ENCODE peak calls at places on chromosomes 4 and X, in seven cellular contexts. One of them, this sample, is unnamed.

GRCh38 chrX:134423606-134424005 is 36.4 kb upstream of the HPRT1 start:
- DNase-seq in dermis microvascular lymphatic vessel endothelial cell: peak
- DNase-seq in NCI-H2171 treated with DMSO at 0.1 percent for 48 hours: peak
- DNase-seq in activated B cell treated with CpG ODN at 0.5 μM for 24 hours: no peak
- DNase-seq in stimulated activated CD4-positive, alpha-beta T cell treated with anti-CD3 and anti-CD28 coated beads, TNF-alpha, amount 100 ng/mL, for 4 hours: no peak
- DNase-seq in GM12865: peak
- DNase-seq in T-helper 9 cell: no peak
- DNase-seq in this sample: no peak

GRCh38 chr4:183541081-183542045 is 36.5 kb downstream of the ING2 start:
- DNase-seq in dermis microvascular lymphatic vessel endothelial cell: no peak
- DNase-seq in NCI-H2171 treated with DMSO at 0.1 percent for 48 hours: no peak
- DNase-seq in activated B cell treated with CpG ODN at 0.5 μM for 24 hours: no peak
- DNase-seq in stimulated activated CD4-positive, alpha-beta T cell treated with anti-CD3 and anti-CD28 coated beads, TNF-alpha, amount 100 ng/mL, for 4 hours: no peak
- DNase-seq in GM12865: no peak
- DNase-seq in T-helper 9 cell: no peak
- DNase-seq in this sample: no peak

GRCh38 chr4:153222162-153222789 is 18.0 kb downstream of the TRIM2 start:
- DNase-seq in dermis microvascular lymphatic vessel endothelial cell: peak
- DNase-seq in NCI-H2171 treated with DMSO at 0.1 percent for 48 hours: peak
- DNase-seq in activated B cell treated with CpG ODN at 0.5 μM for 24 hours: peak
- DNase-seq in stimulated activated CD4-positive, alpha-beta T cell treated with anti-CD3 and anti-CD28 coated beads, TNF-alpha, amount 100 ng/mL, for 4 hours: peak
- DNase-seq in GM12865: peak
- DNase-seq in T-helper 9 cell: peak
- DNase-seq in this sample: peak

GRCh38 chr4:53183754-53184153 is 182.1 kb downstream of the SCFD2 start:
- DNase-seq in dermis microvascular lymphatic vessel endothelial cell: no peak
- DNase-seq in NCI-H2171 treated with DMSO at 0.1 percent for 48 hours: no peak
- DNase-seq in activated B cell treated with CpG ODN at 0.5 μM for 24 hours: no peak
- DNase-seq in stimulated activated CD4-positive, alpha-beta T cell treated with anti-CD3 and anti-CD28 coated beads, TNF-alpha, amount 100 ng/mL, for 4 hours: no peak
- DNase-seq in GM12865: no peak
- DNase-seq in T-helper 9 cell: no peak
- DNase-seq in this sample: no peak

GRCh38 chrX:105876658-105877057 is 54.3 kb downstream of the NRK start:
- DNase-seq in dermis microvascular lymphatic vessel endothelial cell: peak
- DNase-seq in NCI-H2171 treated with DMSO at 0.1 percent for 48 hours: peak
- DNase-seq in activated B cell treated with CpG ODN at 0.5 μM for 24 hours: no peak
- DNase-seq in stimulated activated CD4-positive, alpha-beta T cell treated with anti-CD3 and anti-CD28 coated beads, TNF-alpha, amount 100 ng/mL, for 4 hours: no peak
- DNase-seq in GM12865: peak
- DNase-seq in T-helper 9 cell: no peak
- DNase-seq in this sample: no peak

GRCh38 chr4:15779336-15779735 is 1.2 kb downstream of the CD38 start:
- DNase-seq in dermis microvascular lymphatic vessel endothelial cell: peak
- DNase-seq in NCI-H2171 treated with DMSO at 0.1 percent for 48 hours: no peak
- DNase-seq in activated B cell treated with CpG ODN at 0.5 μM for 24 hours: no peak
- DNase-seq in stimulated activated CD4-positive, alpha-beta T cell treated with anti-CD3 and anti-CD28 coated beads, TNF-alpha, amount 100 ng/mL, for 4 hours: no peak
- DNase-seq in GM12865: no peak
- DNase-seq in T-helper 9 cell: no peak
- DNase-seq in this sample: no peak

GRCh38 chrX:148609766-148610698 is 109.6 kb downstream of the AFF2 start:
- DNase-seq in dermis microvascular lymphatic vessel endothelial cell: no peak
- DNase-seq in NCI-H2171 treated with DMSO at 0.1 percent for 48 hours: no peak
- DNase-seq in activated B cell treated with CpG ODN at 0.5 μM for 24 hours: no peak
- DNase-seq in stimulated activated CD4-positive, alpha-beta T cell treated with anti-CD3 and anti-CD28 coated beads, TNF-alpha, amount 100 ng/mL, for 4 hours: no peak
- DNase-seq in GM12865: peak
- DNase-seq in T-helper 9 cell: no peak
- DNase-seq in this sample: no peak

GRCh38 chr4:30754021-30754420 is 33.9 kb downstream of the PCDH7 start:
- DNase-seq in dermis microvascular lymphatic vessel endothelial cell: peak
- DNase-seq in NCI-H2171 treated with DMSO at 0.1 percent for 48 hours: no peak
- DNase-seq in activated B cell treated with CpG ODN at 0.5 μM for 24 hours: no peak
- DNase-seq in stimulated activated CD4-positive, alpha-beta T cell treated with anti-CD3 and anti-CD28 coated beads, TNF-alpha, amount 100 ng/mL, for 4 hours: no peak
- DNase-seq in GM12865: no peak
- DNase-seq in T-helper 9 cell: no peak
- DNase-seq in this sample: no peak

GRCh38 chrX:113644426-113644825 is 803.8 kb upstream of the AMOT start:
- DNase-seq in dermis microvascular lymphatic vessel endothelial cell: no peak
- DNase-seq in NCI-H2171 treated with DMSO at 0.1 percent for 48 hours: no peak
- DNase-seq in activated B cell treated with CpG ODN at 0.5 μM for 24 hours: no peak
- DNase-seq in stimulated activated CD4-positive, alpha-beta T cell treated with anti-CD3 and anti-CD28 coated beads, TNF-alpha, amount 100 ng/mL, for 4 hours: no peak
- DNase-seq in GM12865: no peak
- DNase-seq in T-helper 9 cell: no peak
- DNase-seq in this sample: no peak

GRCh38 chrX:9614016-9614415 is 149.2 kb downstream of the TBL1X start:
- DNase-seq in dermis microvascular lymphatic vessel endothelial cell: no peak
- DNase-seq in NCI-H2171 treated with DMSO at 0.1 percent for 48 hours: no peak
- DNase-seq in activated B cell treated with CpG ODN at 0.5 μM for 24 hours: no peak
- DNase-seq in stimulated activated CD4-positive, alpha-beta T cell treated with anti-CD3 and anti-CD28 coated beads, TNF-alpha, amount 100 ng/mL, for 4 hours: no peak
- DNase-seq in GM12865: no peak
- DNase-seq in T-helper 9 cell: no peak
- DNase-seq in this sample: no peak

GRCh38 chr4:90081432-90082195 is 45.6 kb upstream of the CCSER1 start:
- DNase-seq in dermis microvascular lymphatic vessel endothelial cell: no peak
- DNase-seq in NCI-H2171 treated with DMSO at 0.1 percent for 48 hours: no peak
- DNase-seq in activated B cell treated with CpG ODN at 0.5 μM for 24 hours: no peak
- DNase-seq in stimulated activated CD4-positive, alpha-beta T cell treated with anti-CD3 and anti-CD28 coated beads, TNF-alpha, amount 100 ng/mL, for 4 hours: no peak
- DNase-seq in GM12865: no peak
- DNase-seq in T-helper 9 cell: no peak
- DNase-seq in this sample: no peak

GRCh38 chrX:14027511-14028019 is 2.1 kb downstream of the GEMIN8 start:
- DNase-seq in dermis microvascular lymphatic vessel endothelial cell: peak
- DNase-seq in NCI-H2171 treated with DMSO at 0.1 percent for 48 hours: no peak
- DNase-seq in activated B cell treated with CpG ODN at 0.5 μM for 24 hours: no peak
- DNase-seq in stimulated activated CD4-positive, alpha-beta T cell treated with anti-CD3 and anti-CD28 coated beads, TNF-alpha, amount 100 ng/mL, for 4 hours: no peak
- DNase-seq in GM12865: peak
- DNase-seq in T-helper 9 cell: no peak
- DNase-seq in this sample: no peak

GRCh38 chrX:153922932-153923857 is 2.9 kb downstream of the ARHGAP4 start:
- DNase-seq in dermis microvascular lymphatic vessel endothelial cell: peak
- DNase-seq in NCI-H2171 treated with DMSO at 0.1 percent for 48 hours: peak
- DNase-seq in activated B cell treated with CpG ODN at 0.5 μM for 24 hours: no peak
- DNase-seq in stimulated activated CD4-positive, alpha-beta T cell treated with anti-CD3 and anti-CD28 coated beads, TNF-alpha, amount 100 ng/mL, for 4 hours: no peak
- DNase-seq in GM12865: no peak
- DNase-seq in T-helper 9 cell: no peak
- DNase-seq in this sample: no peak

GRCh38 chrX:129983575-129984131 is 1.2 kb downstream of the BCORL1 start:
- DNase-seq in dermis microvascular lymphatic vessel endothelial cell: peak
- DNase-seq in NCI-H2171 treated with DMSO at 0.1 percent for 48 hours: no peak
- DNase-seq in activated B cell treated with CpG ODN at 0.5 μM for 24 hours: peak
- DNase-seq in stimulated activated CD4-positive, alpha-beta T cell treated with anti-CD3 and anti-CD28 coated beads, TNF-alpha, amount 100 ng/mL, for 4 hours: no peak
- DNase-seq in GM12865: no peak
- DNase-seq in T-helper 9 cell: no peak
- DNase-seq in this sample: no peak

GRCh38 chr4:54189140-54189539 is 40.0 kb upstream of the PDGFRA start:
- DNase-seq in dermis microvascular lymphatic vessel endothelial cell: no peak
- DNase-seq in NCI-H2171 treated with DMSO at 0.1 percent for 48 hours: no peak
- DNase-seq in activated B cell treated with CpG ODN at 0.5 μM for 24 hours: no peak
- DNase-seq in stimulated activated CD4-positive, alpha-beta T cell treated with anti-CD3 and anti-CD28 coated beads, TNF-alpha, amount 100 ng/mL, for 4 hours: no peak
- DNase-seq in GM12865: no peak
- DNase-seq in T-helper 9 cell: no peak
- DNase-seq in this sample: no peak

GRCh38 chrX:76279007-76279406 is 106.1 kb downstream of the PBDC1 start:
- DNase-seq in dermis microvascular lymphatic vessel endothelial cell: peak
- DNase-seq in NCI-H2171 treated with DMSO at 0.1 percent for 48 hours: peak
- DNase-seq in activated B cell treated with CpG ODN at 0.5 μM for 24 hours: no peak
- DNase-seq in stimulated activated CD4-positive, alpha-beta T cell treated with anti-CD3 and anti-CD28 coated beads, TNF-alpha, amount 100 ng/mL, for 4 hours: peak
- DNase-seq in GM12865: peak
- DNase-seq in T-helper 9 cell: peak
- DNase-seq in this sample: peak

GRCh38 chr4:2792711-2793577 is at the start of gene SH3BP2:
- DNase-seq in dermis microvascular lymphatic vessel endothelial cell: peak
- DNase-seq in NCI-H2171 treated with DMSO at 0.1 percent for 48 hours: no peak
- DNase-seq in activated B cell treated with CpG ODN at 0.5 μM for 24 hours: peak
- DNase-seq in stimulated activated CD4-positive, alpha-beta T cell treated with anti-CD3 and anti-CD28 coated beads, TNF-alpha, amount 100 ng/mL, for 4 hours: peak
- DNase-seq in GM12865: peak
- DNase-seq in T-helper 9 cell: peak
- DNase-seq in this sample: peak

GRCh38 chr4:159823743-159824142 is 720.9 kb downstream of the RAPGEF2 start:
- DNase-seq in dermis microvascular lymphatic vessel endothelial cell: no peak
- DNase-seq in NCI-H2171 treated with DMSO at 0.1 percent for 48 hours: no peak
- DNase-seq in activated B cell treated with CpG ODN at 0.5 μM for 24 hours: no peak
- DNase-seq in stimulated activated CD4-positive, alpha-beta T cell treated with anti-CD3 and anti-CD28 coated beads, TNF-alpha, amount 100 ng/mL, for 4 hours: no peak
- DNase-seq in GM12865: no peak
- DNase-seq in T-helper 9 cell: no peak
- DNase-seq in this sample: no peak

GRCh38 chr4:38694330-38694729 is 30.3 kb downstream of the KLF3 start:
- DNase-seq in dermis microvascular lymphatic vessel endothelial cell: no peak
- DNase-seq in NCI-H2171 treated with DMSO at 0.1 percent for 48 hours: no peak
- DNase-seq in activated B cell treated with CpG ODN at 0.5 μM for 24 hours: no peak
- DNase-seq in stimulated activated CD4-positive, alpha-beta T cell treated with anti-CD3 and anti-CD28 coated beads, TNF-alpha, amount 100 ng/mL, for 4 hours: no peak
- DNase-seq in GM12865: no peak
- DNase-seq in T-helper 9 cell: no peak
- DNase-seq in this sample: no peak

GRCh38 chr4:36351082-36351666 is 69.8 kb downstream of the DTHD1 start:
- DNase-seq in dermis microvascular lymphatic vessel endothelial cell: peak
- DNase-seq in NCI-H2171 treated with DMSO at 0.1 percent for 48 hours: peak
- DNase-seq in activated B cell treated with CpG ODN at 0.5 μM for 24 hours: peak
- DNase-seq in stimulated activated CD4-positive, alpha-beta T cell treated with anti-CD3 and anti-CD28 coated beads, TNF-alpha, amount 100 ng/mL, for 4 hours: peak
- DNase-seq in GM12865: peak
- DNase-seq in T-helper 9 cell: peak
- DNase-seq in this sample: peak

GRCh38 chrX:31934842-31935241 is 863.0 kb upstream of the FTHL17 start:
- DNase-seq in dermis microvascular lymphatic vessel endothelial cell: no peak
- DNase-seq in NCI-H2171 treated with DMSO at 0.1 percent for 48 hours: no peak
- DNase-seq in activated B cell treated with CpG ODN at 0.5 μM for 24 hours: no peak
- DNase-seq in stimulated activated CD4-positive, alpha-beta T cell treated with anti-CD3 and anti-CD28 coated beads, TNF-alpha, amount 100 ng/mL, for 4 hours: no peak
- DNase-seq in GM12865: no peak
- DNase-seq in T-helper 9 cell: no peak
- DNase-seq in this sample: no peak

GRCh38 chr4:182806259-182807252 is 110.6 kb downstream of the DCTD start:
- DNase-seq in dermis microvascular lymphatic vessel endothelial cell: peak
- DNase-seq in NCI-H2171 treated with DMSO at 0.1 percent for 48 hours: no peak
- DNase-seq in activated B cell treated with CpG ODN at 0.5 μM for 24 hours: peak
- DNase-seq in stimulated activated CD4-positive, alpha-beta T cell treated with anti-CD3 and anti-CD28 coated beads, TNF-alpha, amount 100 ng/mL, for 4 hours: peak
- DNase-seq in GM12865: peak
- DNase-seq in T-helper 9 cell: peak
- DNase-seq in this sample: peak

GRCh38 chr4:25160714-25161598 is 707 bp upstream of the SEPSECS start:
- DNase-seq in dermis microvascular lymphatic vessel endothelial cell: peak
- DNase-seq in NCI-H2171 treated with DMSO at 0.1 percent for 48 hours: no peak
- DNase-seq in activated B cell treated with CpG ODN at 0.5 μM for 24 hours: no peak
- DNase-seq in stimulated activated CD4-positive, alpha-beta T cell treated with anti-CD3 and anti-CD28 coated beads, TNF-alpha, amount 100 ng/mL, for 4 hours: no peak
- DNase-seq in GM12865: no peak
- DNase-seq in T-helper 9 cell: peak
- DNase-seq in this sample: peak

GRCh38 chrX:149950681-149951080 is 12.4 kb upstream of the EOLA2 start:
- DNase-seq in dermis microvascular lymphatic vessel endothelial cell: peak
- DNase-seq in NCI-H2171 treated with DMSO at 0.1 percent for 48 hours: peak
- DNase-seq in activated B cell treated with CpG ODN at 0.5 μM for 24 hours: no peak
- DNase-seq in stimulated activated CD4-positive, alpha-beta T cell treated with anti-CD3 and anti-CD28 coated beads, TNF-alpha, amount 100 ng/mL, for 4 hours: no peak
- DNase-seq in GM12865: peak
- DNase-seq in T-helper 9 cell: no peak
- DNase-seq in this sample: no peak

GRCh38 chr4:55393461-55394320 is 2.1 kb upstream of the TMEM165 start:
- DNase-seq in dermis microvascular lymphatic vessel endothelial cell: no peak
- DNase-seq in NCI-H2171 treated with DMSO at 0.1 percent for 48 hours: no peak
- DNase-seq in activated B cell treated with CpG ODN at 0.5 μM for 24 hours: no peak
- DNase-seq in stimulated activated CD4-positive, alpha-beta T cell treated with anti-CD3 and anti-CD28 coated beads, TNF-alpha, amount 100 ng/mL, for 4 hours: no peak
- DNase-seq in GM12865: peak
- DNase-seq in T-helper 9 cell: no peak
- DNase-seq in this sample: no peak

GRCh38 chr4:132417220-132417619 is 731.9 kb upstream of the PCDH10 start:
- DNase-seq in dermis microvascular lymphatic vessel endothelial cell: no peak
- DNase-seq in NCI-H2171 treated with DMSO at 0.1 percent for 48 hours: no peak
- DNase-seq in activated B cell treated with CpG ODN at 0.5 μM for 24 hours: no peak
- DNase-seq in stimulated activated CD4-positive, alpha-beta T cell treated with anti-CD3 and anti-CD28 coated beads, TNF-alpha, amount 100 ng/mL, for 4 hours: no peak
- DNase-seq in GM12865: no peak
- DNase-seq in T-helper 9 cell: no peak
- DNase-seq in this sample: no peak

GRCh38 chr4:167232805-167233522 is 1.3 kb downstream of the SPOCK3 start:
- DNase-seq in dermis microvascular lymphatic vessel endothelial cell: no peak
- DNase-seq in NCI-H2171 treated with DMSO at 0.1 percent for 48 hours: no peak
- DNase-seq in activated B cell treated with CpG ODN at 0.5 μM for 24 hours: no peak
- DNase-seq in stimulated activated CD4-positive, alpha-beta T cell treated with anti-CD3 and anti-CD28 coated beads, TNF-alpha, amount 100 ng/mL, for 4 hours: no peak
- DNase-seq in GM12865: no peak
- DNase-seq in T-helper 9 cell: no peak
- DNase-seq in this sample: no peak

GRCh38 chr4:122873752-122874151 is 47.1 kb downstream of the FGF2 start:
- DNase-seq in dermis microvascular lymphatic vessel endothelial cell: peak
- DNase-seq in NCI-H2171 treated with DMSO at 0.1 percent for 48 hours: no peak
- DNase-seq in activated B cell treated with CpG ODN at 0.5 μM for 24 hours: no peak
- DNase-seq in stimulated activated CD4-positive, alpha-beta T cell treated with anti-CD3 and anti-CD28 coated beads, TNF-alpha, amount 100 ng/mL, for 4 hours: no peak
- DNase-seq in GM12865: no peak
- DNase-seq in T-helper 9 cell: no peak
- DNase-seq in this sample: no peak

GRCh38 chrX:103628386-103629290 is at the start of gene TCEAL1:
- DNase-seq in dermis microvascular lymphatic vessel endothelial cell: peak
- DNase-seq in NCI-H2171 treated with DMSO at 0.1 percent for 48 hours: peak
- DNase-seq in activated B cell treated with CpG ODN at 0.5 μM for 24 hours: peak
- DNase-seq in stimulated activated CD4-positive, alpha-beta T cell treated with anti-CD3 and anti-CD28 coated beads, TNF-alpha, amount 100 ng/mL, for 4 hours: no peak
- DNase-seq in GM12865: peak
- DNase-seq in T-helper 9 cell: peak
- DNase-seq in this sample: peak

GRCh38 chr4:69831646-69832325 is 28.2 kb downstream of the SULT1E1 start:
- DNase-seq in dermis microvascular lymphatic vessel endothelial cell: no peak
- DNase-seq in NCI-H2171 treated with DMSO at 0.1 percent for 48 hours: no peak
- DNase-seq in activated B cell treated with CpG ODN at 0.5 μM for 24 hours: no peak
- DNase-seq in stimulated activated CD4-positive, alpha-beta T cell treated with anti-CD3 and anti-CD28 coated beads, TNF-alpha, amount 100 ng/mL, for 4 hours: no peak
- DNase-seq in GM12865: peak
- DNase-seq in T-helper 9 cell: no peak
- DNase-seq in this sample: peak

GRCh38 chr4:151582098-151582497 is 173.1 kb downstream of the FHIP1A start:
- DNase-seq in dermis microvascular lymphatic vessel endothelial cell: no peak
- DNase-seq in NCI-H2171 treated with DMSO at 0.1 percent for 48 hours: peak
- DNase-seq in activated B cell treated with CpG ODN at 0.5 μM for 24 hours: no peak
- DNase-seq in stimulated activated CD4-positive, alpha-beta T cell treated with anti-CD3 and anti-CD28 coated beads, TNF-alpha, amount 100 ng/mL, for 4 hours: no peak
- DNase-seq in GM12865: no peak
- DNase-seq in T-helper 9 cell: no peak
- DNase-seq in this sample: no peak

GRCh38 chr4:129929052-129929451 is 833.1 kb downstream of the C4orf33 start:
- DNase-seq in dermis microvascular lymphatic vessel endothelial cell: no peak
- DNase-seq in NCI-H2171 treated with DMSO at 0.1 percent for 48 hours: peak
- DNase-seq in activated B cell treated with CpG ODN at 0.5 μM for 24 hours: no peak
- DNase-seq in stimulated activated CD4-positive, alpha-beta T cell treated with anti-CD3 and anti-CD28 coated beads, TNF-alpha, amount 100 ng/mL, for 4 hours: no peak
- DNase-seq in GM12865: no peak
- DNase-seq in T-helper 9 cell: no peak
- DNase-seq in this sample: no peak

GRCh38 chrX:43467608-43468234 is 188.4 kb upstream of the MAOA start:
- DNase-seq in dermis microvascular lymphatic vessel endothelial cell: no peak
- DNase-seq in NCI-H2171 treated with DMSO at 0.1 percent for 48 hours: no peak
- DNase-seq in activated B cell treated with CpG ODN at 0.5 μM for 24 hours: no peak
- DNase-seq in stimulated activated CD4-positive, alpha-beta T cell treated with anti-CD3 and anti-CD28 coated beads, TNF-alpha, amount 100 ng/mL, for 4 hours: no peak
- DNase-seq in GM12865: no peak
- DNase-seq in T-helper 9 cell: no peak
- DNase-seq in this sample: no peak

This sample was measured in T-helper 2 cell.